ENCODE peak calls at places on chromosomes 7 and 10, in four cellular contexts. I is fibroblast of villous mesenchyme, P is iris pigment epithelial cell, A is suprapubic skin. V is an unnamed sample.

GRCh38 chr10:118965636-118966035 is 63.9 kb upstream of the NANOS1 start:
- DNase-seq in I (no peak), P (no peak), A (peak), V (no peak)

GRCh38 chr7:54678763-54679396 is 80.1 kb downstream of the SEC61G start:
- DNase-seq in I (no peak), P (no peak), A (no peak), V (no peak)

GRCh38 chr10:1177936-1178335 is 121.8 kb downstream of the WDR37 start:
- DNase-seq in I (no peak), P (no peak), A (no peak), V (no peak)

GRCh38 chr10:114526112-114526496 is 121.8 kb upstream of the AFAP1L2 start:
- DNase-seq in I (peak), P (peak), A (no peak), V (no peak)

GRCh38 chr7:74380720-74381119 is 73.0 kb upstream of the GTF2IRD1 start:
- DNase-seq in I (no peak), P (no peak), A (no peak), V (no peak)

GRCh38 chr10:103491729-103492364 is 1.7 kb upstream of the NEURL1 start:
- DNase-seq in I (peak), P (peak), A (no peak), V (no peak)

GRCh38 chr7:91082038-91082437 is 182.2 kb upstream of the FZD1 start:
- DNase-seq in I (peak), P (peak), A (no peak), V (no peak)

GRCh38 chr7:26061340-26062239 is 90.4 kb upstream of the NFE2L3 start:
- DNase-seq in I (peak), P (peak), A (no peak), V (no peak)

GRCh38 chr7:84123903-84124573 is 70.6 kb downstream of the SEMA3A start:
- DNase-seq in I (no peak), P (peak), A (no peak), V (no peak)

GRCh38 chr7:69858471-69858870 is 260.2 kb downstream of the AUTS2 start:
- DNase-seq in I (no peak), P (no peak), A (no peak), V (no peak)

GRCh38 chr10:107163904-107164861 is at the start of gene SORCS1:
- DNase-seq in I (no peak), P (no peak), A (no peak), V (peak)